ENCODE peak calls at places on chromosomes 13 and 19, in eight cellular contexts. One of them, this sample, is unnamed.

GRCh38 chr19:11551603-11552235 is 7.3 kb downstream of the ELOF1 start:
- DNase-seq in GM04503: no peak
- DNase-seq in GM19239: no peak
- DNase-seq in T-helper 1 cell: no peak
- DNase-seq in CD4-positive, alpha-beta T cell: no peak
- DNase-seq in fibroblast of the aortic adventitia: no peak
- DNase-seq in activated T-cell treated with anti-CD3 and anti-CD28 coated beads, Interleukin-2, amount 50 U/mL, for 24 hours: no peak
- DNase-seq in tibial nerve: no peak
- DNase-seq in this sample: no peak

GRCh38 chr19:2154587-2155075 is 3.3 kb upstream of the AP3D1 start:
- DNase-seq in GM04503: peak; percentile 76
- DNase-seq in GM19239: no peak
- DNase-seq in T-helper 1 cell: no peak
- DNase-seq in CD4-positive, alpha-beta T cell: no peak
- DNase-seq in fibroblast of the aortic adventitia: peak; percentile 51
- DNase-seq in activated T-cell treated with anti-CD3 and anti-CD28 coated beads, Interleukin-2, amount 50 U/mL, for 24 hours: no peak
- DNase-seq in tibial nerve: no peak
- DNase-seq in this sample: no peak

GRCh38 chr13:93559718-93560117 is 333.1 kb downstream of the GPC6 start:
- DNase-seq in GM04503: no peak
- DNase-seq in GM19239: no peak
- DNase-seq in T-helper 1 cell: no peak
- DNase-seq in CD4-positive, alpha-beta T cell: no peak
- DNase-seq in fibroblast of the aortic adventitia: peak; percentile 45
- DNase-seq in activated T-cell treated with anti-CD3 and anti-CD28 coated beads, Interleukin-2, amount 50 U/mL, for 24 hours: no peak
- DNase-seq in tibial nerve: no peak
- DNase-seq in this sample: no peak

GRCh38 chr13:47025791-47026419 is 129.1 kb upstream of the HTR2A start:
- DNase-seq in GM04503: no peak
- DNase-seq in GM19239: no peak
- DNase-seq in T-helper 1 cell: no peak
- DNase-seq in CD4-positive, alpha-beta T cell: no peak
- DNase-seq in fibroblast of the aortic adventitia: peak; percentile 85
- DNase-seq in activated T-cell treated with anti-CD3 and anti-CD28 coated beads, Interleukin-2, amount 50 U/mL, for 24 hours: no peak
- DNase-seq in tibial nerve: no peak
- DNase-seq in this sample: no peak

GRCh38 chr13:49869514-49869913 is 66.6 kb downstream of the SPRYD7 start:
- DNase-seq in GM04503: no peak
- DNase-seq in GM19239: no peak
- DNase-seq in T-helper 1 cell: no peak
- DNase-seq in CD4-positive, alpha-beta T cell: no peak
- DNase-seq in fibroblast of the aortic adventitia: peak; percentile 19
- DNase-seq in activated T-cell treated with anti-CD3 and anti-CD28 coated beads, Interleukin-2, amount 50 U/mL, for 24 hours: no peak
- DNase-seq in tibial nerve: no peak
- DNase-seq in this sample: no peak

GRCh38 chr13:98544105-98544710 is 32.7 kb downstream of the STK24 start:
- DNase-seq in GM04503: no peak
- DNase-seq in GM19239: no peak
- DNase-seq in T-helper 1 cell: no peak
- DNase-seq in CD4-positive, alpha-beta T cell: no peak
- DNase-seq in fibroblast of the aortic adventitia: no peak
- DNase-seq in activated T-cell treated with anti-CD3 and anti-CD28 coated beads, Interleukin-2, amount 50 U/mL, for 24 hours: no peak
- DNase-seq in tibial nerve: no peak
- DNase-seq in this sample: no peak

GRCh38 chr13:27281420-27281819 is 10.8 kb downstream of the RASL11A start:
- DNase-seq in GM04503: no peak
- DNase-seq in GM19239: no peak
- DNase-seq in T-helper 1 cell: no peak
- DNase-seq in CD4-positive, alpha-beta T cell: no peak
- DNase-seq in fibroblast of the aortic adventitia: no peak
- DNase-seq in activated T-cell treated with anti-CD3 and anti-CD28 coated beads, Interleukin-2, amount 50 U/mL, for 24 hours: no peak
- DNase-seq in tibial nerve: no peak
- DNase-seq in this sample: no peak

GRCh38 chr19:34734601-34735103 is 609 bp downstream of the ZNF181 start:
- DNase-seq in GM04503: no peak
- DNase-seq in GM19239: no peak
- DNase-seq in T-helper 1 cell: no peak
- DNase-seq in CD4-positive, alpha-beta T cell: no peak
- DNase-seq in fibroblast of the aortic adventitia: no peak
- DNase-seq in activated T-cell treated with anti-CD3 and anti-CD28 coated beads, Interleukin-2, amount 50 U/mL, for 24 hours: no peak
- DNase-seq in tibial nerve: no peak
- DNase-seq in this sample: no peak

GRCh38 chr19:49468746-49469447 is 5.1 kb upstream of the FLT3LG start:
- DNase-seq in GM04503: peak; percentile 42
- DNase-seq in GM19239: peak; percentile 82
- DNase-seq in T-helper 1 cell: peak; percentile 83
- DNase-seq in CD4-positive, alpha-beta T cell: peak; percentile 85
- DNase-seq in fibroblast of the aortic adventitia: peak; percentile 95
- DNase-seq in activated T-cell treated with anti-CD3 and anti-CD28 coated beads, Interleukin-2, amount 50 U/mL, for 24 hours: peak; percentile 72
- DNase-seq in tibial nerve: peak; percentile 75
- DNase-seq in this sample: peak; percentile 95

GRCh38 chr19:9586764-9587163 is 2.5 kb upstream of the ZNF121 start:
- DNase-seq in GM04503: no peak
- DNase-seq in GM19239: no peak
- DNase-seq in T-helper 1 cell: peak; percentile 52
- DNase-seq in CD4-positive, alpha-beta T cell: peak; percentile 70
- DNase-seq in fibroblast of the aortic adventitia: peak; percentile 75
- DNase-seq in activated T-cell treated with anti-CD3 and anti-CD28 coated beads, Interleukin-2, amount 50 U/mL, for 24 hours: peak; percentile 78
- DNase-seq in tibial nerve: no peak
- DNase-seq in this sample: no peak

GRCh38 chr13:20685042-20685441 is 18.5 kb upstream of the IL17D start:
- DNase-seq in GM04503: no peak
- DNase-seq in GM19239: no peak
- DNase-seq in T-helper 1 cell: no peak
- DNase-seq in CD4-positive, alpha-beta T cell: no peak
- DNase-seq in fibroblast of the aortic adventitia: no peak
- DNase-seq in activated T-cell treated with anti-CD3 and anti-CD28 coated beads, Interleukin-2, amount 50 U/mL, for 24 hours: no peak
- DNase-seq in tibial nerve: no peak
- DNase-seq in this sample: no peak

GRCh38 chr19:39524495-39524894 is 8.2 kb downstream of the EID2B start:
- DNase-seq in GM04503: no peak
- DNase-seq in GM19239: no peak
- DNase-seq in T-helper 1 cell: no peak
- DNase-seq in CD4-positive, alpha-beta T cell: no peak
- DNase-seq in fibroblast of the aortic adventitia: no peak
- DNase-seq in activated T-cell treated with anti-CD3 and anti-CD28 coated beads, Interleukin-2, amount 50 U/mL, for 24 hours: no peak
- DNase-seq in tibial nerve: no peak
- DNase-seq in this sample: no peak

GRCh38 chr13:99985243-99985874 is 3.8 kb downstream of the ZIC2 start:
- DNase-seq in GM04503: no peak
- DNase-seq in GM19239: no peak
- DNase-seq in T-helper 1 cell: no peak
- DNase-seq in CD4-positive, alpha-beta T cell: no peak
- DNase-seq in fibroblast of the aortic adventitia: no peak
- DNase-seq in activated T-cell treated with anti-CD3 and anti-CD28 coated beads, Interleukin-2, amount 50 U/mL, for 24 hours: no peak
- DNase-seq in tibial nerve: no peak
- DNase-seq in this sample: no peak

GRCh38 chr13:20370815-20371421 is 138.8 kb upstream of the GJB6 start:
- DNase-seq in GM04503: no peak
- DNase-seq in GM19239: no peak
- DNase-seq in T-helper 1 cell: no peak
- DNase-seq in CD4-positive, alpha-beta T cell: no peak
- DNase-seq in fibroblast of the aortic adventitia: no peak
- DNase-seq in activated T-cell treated with anti-CD3 and anti-CD28 coated beads, Interleukin-2, amount 50 U/mL, for 24 hours: no peak
- DNase-seq in tibial nerve: no peak
- DNase-seq in this sample: no peak

GRCh38 chr13:112172641-112173171 is 105.8 kb downstream of the SOX1 start:
- DNase-seq in GM04503: no peak
- DNase-seq in GM19239: no peak
- DNase-seq in T-helper 1 cell: no peak
- DNase-seq in CD4-positive, alpha-beta T cell: no peak
- DNase-seq in fibroblast of the aortic adventitia: no peak
- DNase-seq in activated T-cell treated with anti-CD3 and anti-CD28 coated beads, Interleukin-2, amount 50 U/mL, for 24 hours: no peak
- DNase-seq in tibial nerve: no peak
- DNase-seq in this sample: no peak

GRCh38 chr13:111518161-111518791 is 197.8 kb downstream of the TEX29 start:
- DNase-seq in GM04503: no peak
- DNase-seq in GM19239: no peak
- DNase-seq in T-helper 1 cell: no peak
- DNase-seq in CD4-positive, alpha-beta T cell: no peak
- DNase-seq in fibroblast of the aortic adventitia: no peak
- DNase-seq in activated T-cell treated with anti-CD3 and anti-CD28 coated beads, Interleukin-2, amount 50 U/mL, for 24 hours: peak; percentile 7
- DNase-seq in tibial nerve: no peak
- DNase-seq in this sample: no peak

GRCh38 chr19:4597975-4598671 is 38.6 kb upstream of the SEMA6B start:
- DNase-seq in GM04503: no peak
- DNase-seq in GM19239: no peak
- DNase-seq in T-helper 1 cell: peak; percentile 18
- DNase-seq in CD4-positive, alpha-beta T cell: peak; percentile 31
- DNase-seq in fibroblast of the aortic adventitia: no peak
- DNase-seq in activated T-cell treated with anti-CD3 and anti-CD28 coated beads, Interleukin-2, amount 50 U/mL, for 24 hours: peak; percentile 52
- DNase-seq in tibial nerve: no peak
- DNase-seq in this sample: no peak

GRCh38 chr13:100512422-100512821 is 76.2 kb downstream of the GGACT start:
- DNase-seq in GM04503: no peak
- DNase-seq in GM19239: no peak
- DNase-seq in T-helper 1 cell: no peak
- DNase-seq in CD4-positive, alpha-beta T cell: no peak
- DNase-seq in fibroblast of the aortic adventitia: no peak
- DNase-seq in activated T-cell treated with anti-CD3 and anti-CD28 coated beads, Interleukin-2, amount 50 U/mL, for 24 hours: no peak
- DNase-seq in tibial nerve: no peak
- DNase-seq in this sample: no peak

GRCh38 chr13:90445179-90445578 is 902.3 kb upstream of the MIR17HG start:
- DNase-seq in GM04503: peak; percentile 85
- DNase-seq in GM19239: no peak
- DNase-seq in T-helper 1 cell: no peak
- DNase-seq in CD4-positive, alpha-beta T cell: no peak
- DNase-seq in fibroblast of the aortic adventitia: peak; percentile 97
- DNase-seq in activated T-cell treated with anti-CD3 and anti-CD28 coated beads, Interleukin-2, amount 50 U/mL, for 24 hours: no peak
- DNase-seq in tibial nerve: no peak
- DNase-seq in this sample: no peak

GRCh38 chr13:111122056-111122455 is 6.9 kb downstream of the ARHGEF7 start:
- DNase-seq in GM04503: no peak
- DNase-seq in GM19239: no peak
- DNase-seq in T-helper 1 cell: no peak
- DNase-seq in CD4-positive, alpha-beta T cell: no peak
- DNase-seq in fibroblast of the aortic adventitia: no peak
- DNase-seq in activated T-cell treated with anti-CD3 and anti-CD28 coated beads, Interleukin-2, amount 50 U/mL, for 24 hours: no peak
- DNase-seq in tibial nerve: no peak
- DNase-seq in this sample: no peak

GRCh38 chr13:89361909-89362308 is 1690.7 kb downstream of the SLITRK5 start:
- DNase-seq in GM04503: no peak
- DNase-seq in GM19239: no peak
- DNase-seq in T-helper 1 cell: no peak
- DNase-seq in CD4-positive, alpha-beta T cell: no peak
- DNase-seq in fibroblast of the aortic adventitia: peak; percentile 4
- DNase-seq in activated T-cell treated with anti-CD3 and anti-CD28 coated beads, Interleukin-2, amount 50 U/mL, for 24 hours: no peak
- DNase-seq in tibial nerve: no peak
- DNase-seq in this sample: no peak

GRCh38 chr19:38524994-38525634 is 91.6 kb downstream of the RYR1 start:
- DNase-seq in GM04503: no peak
- DNase-seq in GM19239: no peak
- DNase-seq in T-helper 1 cell: no peak
- DNase-seq in CD4-positive, alpha-beta T cell: no peak
- DNase-seq in fibroblast of the aortic adventitia: no peak
- DNase-seq in activated T-cell treated with anti-CD3 and anti-CD28 coated beads, Interleukin-2, amount 50 U/mL, for 24 hours: no peak
- DNase-seq in tibial nerve: no peak
- DNase-seq in this sample: no peak

GRCh38 chr13:78194904-78195639 is 276.4 kb upstream of the EDNRB start:
- DNase-seq in GM04503: no peak
- DNase-seq in GM19239: no peak
- DNase-seq in T-helper 1 cell: no peak
- DNase-seq in CD4-positive, alpha-beta T cell: no peak
- DNase-seq in fibroblast of the aortic adventitia: peak; percentile 18
- DNase-seq in activated T-cell treated with anti-CD3 and anti-CD28 coated beads, Interleukin-2, amount 50 U/mL, for 24 hours: no peak
- DNase-seq in tibial nerve: no peak
- DNase-seq in this sample: no peak

GRCh38 chr19:5547881-5548280 is 19.9 kb downstream of the TINCR start:
- DNase-seq in GM04503: no peak
- DNase-seq in GM19239: no peak
- DNase-seq in T-helper 1 cell: no peak
- DNase-seq in CD4-positive, alpha-beta T cell: no peak
- DNase-seq in fibroblast of the aortic adventitia: peak; percentile 52
- DNase-seq in activated T-cell treated with anti-CD3 and anti-CD28 coated beads, Interleukin-2, amount 50 U/mL, for 24 hours: no peak
- DNase-seq in tibial nerve: no peak
- DNase-seq in this sample: no peak

This sample was measured in vagina.